ENCODE peak calls at places on chromosomes 13 and 19, in five cellular contexts. B is activated CD8-positive, alpha-beta T cell treated with anti-CD3 and anti-CD28 coated beads for 36 hours; P is CD4-positive, alpha-beta T cell; X is mesothelial cell of epicardium; C is WTC11. K is an unnamed sample.

GRCh38 chr13:113076681-113077401 is 28.8 kb upstream of the F7 start:
- DNase-seq in C (no peak), X (no peak), P (no peak), B (no peak), K (no peak)

GRCh38 chr13:79628463-79628862 is 147.5 kb downstream of the NDFIP2 start:
- DNase-seq in C (no peak), B (no peak), P (no peak), X (no peak), K (no peak)

GRCh38 chr13:32538234-32538620 is 368 bp downstream of the N4BP2L2 start:
- DNase-seq in X (peak), B (peak), P (no peak), C (peak), K (no peak)

GRCh38 chr19:35587326-35587725 is 1.4 kb downstream of the PMIS2 start:
- DNase-seq in X (no peak), P (no peak), B (no peak), C (no peak), K (no peak)

GRCh38 chr19:55590109-55590508 is 9.2 kb downstream of the FIZ1 start:
- DNase-seq in C (no peak), B (no peak), X (no peak), P (no peak), K (no peak)

GRCh38 chr19:11482384-11483050 is 1.7 kb upstream of the ELAVL3 start:
- DNase-seq in B (peak), P (peak), X (peak), C (peak), K (peak)

GRCh38 chr13:48055712-48056111 is 18.2 kb downstream of the NUDT15 start:
- DNase-seq in P (no peak), X (no peak), B (no peak), C (no peak), K (no peak)

GRCh38 chr13:111586291-111586690 is 265.8 kb downstream of the TEX29 start:
- DNase-seq in B (no peak), X (no peak), P (no peak), C (no peak), K (no peak)

GRCh38 chr19:46909356-46909755 is 48.6 kb downstream of the ARHGAP35 start:
- DNase-seq in C (no peak), P (no peak), B (no peak), X (no peak), K (no peak)

GRCh38 chr13:73958657-73959397 is 175.4 kb downstream of the KLF12 start:
- DNase-seq in X (no peak), P (no peak), B (no peak), C (no peak), K (no peak)

GRCh38 chr13:43991773-43992201 is 112.1 kb downstream of the LACC1 start:
- DNase-seq in X (no peak), C (no peak), P (no peak), B (no peak), K (no peak)

GRCh38 chr13:46489586-46490023 is 63.4 kb upstream of the LRCH1 start:
- DNase-seq in X (no peak), B (no peak), C (no peak), P (no peak), K (no peak)

GRCh38 chr19:33868076-33868735 is 71.5 kb downstream of the KCTD15 start:
- DNase-seq in B (no peak), P (no peak), X (no peak), C (no peak), K (no peak)

GRCh38 chr19:7904074-7905020 is 670 bp downstream of the MAP2K7 start:
- DNase-seq in C (no peak), P (no peak), B (peak), X (no peak), K (no peak)

GRCh38 chr19:48990400-48990799 is 2.7 kb downstream of the GYS1 start:
- DNase-seq in B (no peak), P (no peak), C (no peak), X (no peak), K (no peak)

GRCh38 chr13:31749929-31750328 is 10.6 kb downstream of the RXFP2 start:
- DNase-seq in B (no peak), C (no peak), P (no peak), X (no peak), K (no peak)

GRCh38 chr13:40798380-40798779 is 9.0 kb downstream of the SLC25A15 start:
- DNase-seq in B (no peak), P (no peak), X (no peak), C (no peak), K (no peak)

GRCh38 chr13:30744056-30744684 is 8.8 kb downstream of the ALOX5AP start:
- DNase-seq in X (no peak), P (peak), C (no peak), B (peak), K (no peak)

GRCh38 chr19:20999731-21000352 is 20.6 kb upstream of the ZNF430 start:
- DNase-seq in P (peak), B (peak), C (peak), X (peak), K (peak)

GRCh38 chr19:19460761-19461265 is 54.5 kb downstream of the TSSK6 start:
- DNase-seq in C (peak), X (no peak), B (peak), P (peak), K (no peak)

GRCh38 chr19:6087074-6087506 is 23.2 kb downstream of the RFX2 start:
- DNase-seq in B (peak), P (no peak), C (no peak), X (no peak), K (no peak)

GRCh38 chr13:25171517-25172302 is at the start of gene AMER2:
- DNase-seq in X (peak), P (no peak), C (peak), B (peak), K (peak)

GRCh38 chr13:111034811-111035210 is 80.3 kb upstream of the ARHGEF7 start:
- DNase-seq in C (no peak), X (no peak), P (no peak), B (no peak), K (no peak)

GRCh38 chr19:40084948-40085347 is 5.8 kb downstream of the ZNF780A start:
- DNase-seq in B (no peak), X (no peak), P (no peak), C (no peak), K (no peak)

GRCh38 chr13:111114362-111115050 is 604 bp upstream of the ARHGEF7 start:
- DNase-seq in P (no peak), X (no peak), B (peak), C (peak), K (no peak)

GRCh38 chr13:23378009-23378632 is 55.4 kb downstream of the SACS start:
- DNase-seq in X (no peak), B (peak), P (peak), C (no peak), K (no peak)

GRCh38 chr19:50992666-50993035 is 8.8 kb downstream of the KLK8 start:
- DNase-seq in C (no peak), P (no peak), B (no peak), X (no peak), K (no peak)

GRCh38 chr13:31209172-31209818 is 9.5 kb downstream of the B3GLCT start:
- DNase-seq in B (peak), X (no peak), C (no peak), P (no peak), K (peak)

GRCh38 chr19:5424192-5424973 is 30.8 kb upstream of the ZNRF4 start:
- DNase-seq in P (no peak), X (no peak), B (no peak), C (no peak), K (no peak)

GRCh38 chr13:100506154-100506553 is 82.4 kb downstream of the GGACT start:
- DNase-seq in C (no peak), P (no peak), B (peak), X (no peak), K (no peak)

GRCh38 chr19:18281082-18282020 is at the start of gene JUND:
- DNase-seq in C (peak), B (peak), P (peak), X (peak), K (peak)

DNA sequence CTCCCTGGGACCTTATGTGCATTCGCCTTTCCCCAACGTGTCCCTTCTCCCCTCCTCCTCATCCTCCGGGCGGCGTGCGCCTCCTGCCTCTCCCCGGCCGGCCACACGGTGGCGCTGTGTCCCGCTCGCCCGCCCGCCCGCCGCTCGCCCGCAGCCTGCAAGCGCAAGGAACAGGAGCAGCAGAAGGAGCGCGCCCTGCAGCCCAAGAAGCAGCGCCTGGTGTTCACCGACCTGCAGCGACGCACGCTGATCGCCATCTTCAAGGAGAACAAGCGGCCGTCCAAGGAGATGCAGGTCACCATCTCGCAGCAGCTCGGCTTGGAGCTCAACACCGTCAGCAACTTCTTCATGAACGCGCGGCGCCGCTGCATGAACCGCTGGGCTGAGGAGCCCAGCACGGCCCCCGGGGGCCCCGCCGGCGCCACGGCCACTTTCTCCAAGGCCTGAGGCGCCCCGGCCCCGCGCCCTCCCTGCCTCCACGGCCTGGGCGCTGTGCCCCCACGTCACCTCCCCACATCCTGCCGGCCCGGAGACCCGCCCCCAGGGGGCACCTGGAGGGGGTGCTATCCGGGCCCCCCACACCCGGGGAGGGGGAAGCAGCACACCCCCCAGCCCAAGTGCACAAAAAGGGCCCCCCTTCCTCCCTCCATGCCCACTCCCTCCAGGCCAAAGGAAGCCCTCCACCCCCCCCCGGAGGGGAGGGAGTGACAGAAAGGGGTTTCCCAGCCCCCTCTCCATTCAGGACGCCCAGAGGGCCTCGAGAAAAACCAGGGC is 21.9 kb downstream of the ONECUT3 start:
- DNase-seq in C (peak), P (no peak), B (peak), X (no peak), K (no peak)
- TF ChIP-seq CTCF in C (peak), P (no peak), B (peak), X (peak), K (peak)

GRCh38 chr19:38142176-38143035 is 81.6 kb downstream of the DPF1 start:
- DNase-seq in X (no peak), P (peak), C (peak), B (peak), K (peak)
- TF ChIP-seq CTCF in X (peak), P (peak), C (peak), B (peak), K (peak)

GRCh38 chr13:60990032-60990733 is 425.5 kb downstream of the PCDH20 start:
- DNase-seq in P (no peak), B (peak), C (peak), X (no peak), K (no peak)
- TF ChIP-seq CTCF in P (no peak), B (no peak), C (no peak), X (no peak), K (peak)

DNA sequence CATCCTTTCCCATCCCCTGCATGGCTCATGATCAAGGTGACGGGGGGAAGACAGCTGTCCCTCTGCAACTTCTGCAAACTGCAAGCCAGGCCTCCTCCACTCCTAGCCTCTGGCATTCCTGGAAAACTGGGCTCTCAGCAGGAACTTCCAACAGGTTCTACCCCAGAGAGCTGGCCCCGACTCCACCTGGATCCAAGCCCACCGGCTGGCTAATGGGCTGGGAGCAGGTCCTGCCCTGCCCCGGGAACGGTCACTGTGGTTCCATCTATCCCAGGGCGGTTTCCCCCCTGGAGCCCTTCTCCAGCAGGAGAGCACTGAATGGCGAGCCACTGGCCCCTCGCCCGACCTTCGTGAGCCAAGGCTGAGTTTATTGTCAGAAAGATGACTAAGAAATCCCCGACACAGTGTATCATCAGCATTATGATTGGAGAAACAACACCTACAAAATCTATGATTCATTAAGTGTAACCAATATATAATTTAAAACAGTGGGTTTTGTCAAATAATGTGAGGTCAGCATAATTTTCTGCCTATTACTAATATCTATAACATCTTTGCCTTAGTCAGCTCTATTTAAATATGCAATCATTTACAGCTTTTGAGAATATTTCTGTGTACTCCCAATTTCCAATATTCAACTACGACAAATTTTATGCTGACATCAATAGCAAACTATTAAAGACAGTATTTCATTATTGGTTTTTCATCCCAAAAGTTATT is 132.9 kb downstream of the URI1 start:
- DNase-seq in P (no peak), C (no peak), B (no peak), X (no peak), K (no peak)
- TF ChIP-seq CTCF in P (no peak), C (no peak), B (no peak), X (no peak), K (no peak)

DNA sequence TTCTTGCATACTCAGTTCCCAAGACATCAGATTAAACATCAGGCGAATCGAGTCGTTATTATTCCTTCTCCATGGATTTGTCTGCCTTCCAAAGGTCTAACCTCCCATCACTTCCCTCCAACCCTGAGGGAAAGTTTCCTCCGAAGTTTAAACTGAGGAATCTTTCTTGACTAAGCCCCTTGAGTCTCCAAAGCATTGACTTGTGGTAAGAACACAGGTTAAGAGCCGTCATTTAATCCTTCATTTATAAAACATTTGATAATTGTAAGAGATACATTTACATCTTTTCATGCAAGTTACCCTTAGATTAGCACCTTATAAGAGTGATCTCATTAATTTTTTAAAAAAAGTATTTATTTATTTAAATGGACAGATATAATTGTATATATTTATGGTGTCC is at the start of gene OR7A10:
- DNase-seq in X (no peak), P (no peak), C (no peak), B (no peak), K (no peak)
- TF ChIP-seq CTCF in X (no peak), P (no peak), C (no peak), B (no peak), K (no peak)

K was measured in D721Med.